ENCODE peak calls at places on chromosome 21, in six cellular contexts. One of them, this sample, is unnamed.

GRCh38 chr21:34687065-34687464 is 18.3 kb downstream of the CLIC6 start:
- DNase-seq in bronchial epithelial cell: no peak
- DNase-seq in esophagus squamous epithelium: no peak
- DNase-seq in astrocyte of the spinal cord: no peak
- DNase-seq in fibroblast of lung: no peak
- DNase-seq in MCF 10A: no peak
- DNase-seq in this sample: no peak

GRCh38 chr21:15224346-15225086 is 159.7 kb upstream of the NRIP1 start:
- DNase-seq in bronchial epithelial cell: peak
- DNase-seq in esophagus squamous epithelium: no peak
- DNase-seq in astrocyte of the spinal cord: peak
- DNase-seq in fibroblast of lung: peak
- DNase-seq in MCF 10A: peak
- DNase-seq in this sample: no peak

GRCh38 chr21:29296452-29296851 is 2.3 kb upstream of the BACH1 start:
- DNase-seq in bronchial epithelial cell: no peak
- DNase-seq in esophagus squamous epithelium: no peak
- DNase-seq in astrocyte of the spinal cord: no peak
- DNase-seq in fibroblast of lung: no peak
- DNase-seq in MCF 10A: no peak
- DNase-seq in this sample: no peak

GRCh38 chr21:36698160-36699025 is 522 bp upstream of the SIM2 start:
- DNase-seq in bronchial epithelial cell: no peak
- DNase-seq in esophagus squamous epithelium: no peak
- DNase-seq in astrocyte of the spinal cord: no peak
- DNase-seq in fibroblast of lung: no peak
- DNase-seq in MCF 10A: peak
- DNase-seq in this sample: no peak

GRCh38 chr21:44741921-44742320 is 30.5 kb upstream of the TSPEAR start:
- DNase-seq in bronchial epithelial cell: no peak
- DNase-seq in esophagus squamous epithelium: no peak
- DNase-seq in astrocyte of the spinal cord: no peak
- DNase-seq in fibroblast of lung: no peak
- DNase-seq in MCF 10A: no peak
- DNase-seq in this sample: no peak

GRCh38 chr21:42513151-42513984 is at the start of gene SLC37A1:
- DNase-seq in bronchial epithelial cell: no peak
- DNase-seq in esophagus squamous epithelium: no peak
- DNase-seq in astrocyte of the spinal cord: no peak
- DNase-seq in fibroblast of lung: no peak
- DNase-seq in MCF 10A: peak
- DNase-seq in this sample: no peak

GRCh38 chr21:30227633-30228404 is 11.9 kb upstream of the CLDN8 start:
- DNase-seq in bronchial epithelial cell: peak
- DNase-seq in esophagus squamous epithelium: no peak
- DNase-seq in astrocyte of the spinal cord: peak
- DNase-seq in fibroblast of lung: peak
- DNase-seq in MCF 10A: peak
- DNase-seq in this sample: no peak

GRCh38 chr21:34869541-34869940 is 179.6 kb downstream of the RUNX1 start:
- DNase-seq in bronchial epithelial cell: no peak
- DNase-seq in esophagus squamous epithelium: no peak
- DNase-seq in astrocyte of the spinal cord: no peak
- DNase-seq in fibroblast of lung: no peak
- DNase-seq in MCF 10A: no peak
- DNase-seq in this sample: no peak

GRCh38 chr21:43269461-43269860 is 100.7 kb downstream of the CRYAA start:
- DNase-seq in bronchial epithelial cell: no peak
- DNase-seq in esophagus squamous epithelium: no peak
- DNase-seq in astrocyte of the spinal cord: no peak
- DNase-seq in fibroblast of lung: no peak
- DNase-seq in MCF 10A: peak
- DNase-seq in this sample: no peak

GRCh38 chr21:30434033-30434631 is 4.1 kb downstream of the KRTAP13-4 start:
- DNase-seq in bronchial epithelial cell: peak
- DNase-seq in esophagus squamous epithelium: no peak
- DNase-seq in astrocyte of the spinal cord: peak
- DNase-seq in fibroblast of lung: peak
- DNase-seq in MCF 10A: peak
- DNase-seq in this sample: no peak

GRCh38 chr21:25360593-25360992 is 246.7 kb downstream of the MRPL39 start:
- DNase-seq in bronchial epithelial cell: no peak
- DNase-seq in esophagus squamous epithelium: no peak
- DNase-seq in astrocyte of the spinal cord: no peak
- DNase-seq in fibroblast of lung: no peak
- DNase-seq in MCF 10A: no peak
- DNase-seq in this sample: no peak
- TF ChIP-seq CTCF in bronchial epithelial cell: no peak
- TF ChIP-seq CTCF in esophagus squamous epithelium: no peak
- TF ChIP-seq CTCF in astrocyte of the spinal cord: peak
- TF ChIP-seq CTCF in fibroblast of lung: peak
- TF ChIP-seq CTCF in MCF 10A: peak
- TF ChIP-seq CTCF in this sample: peak

GRCh38 chr21:33680870-33681269 is 38.6 kb downstream of the ITSN1 start:
- DNase-seq in bronchial epithelial cell: no peak
- DNase-seq in esophagus squamous epithelium: no peak
- DNase-seq in astrocyte of the spinal cord: no peak
- DNase-seq in fibroblast of lung: no peak
- DNase-seq in MCF 10A: no peak
- DNase-seq in this sample: no peak
- TF ChIP-seq CTCF in bronchial epithelial cell: no peak
- TF ChIP-seq CTCF in esophagus squamous epithelium: no peak
- TF ChIP-seq CTCF in astrocyte of the spinal cord: no peak
- TF ChIP-seq CTCF in fibroblast of lung: no peak
- TF ChIP-seq CTCF in MCF 10A: no peak
- TF ChIP-seq CTCF in this sample: no peak

DNA sequence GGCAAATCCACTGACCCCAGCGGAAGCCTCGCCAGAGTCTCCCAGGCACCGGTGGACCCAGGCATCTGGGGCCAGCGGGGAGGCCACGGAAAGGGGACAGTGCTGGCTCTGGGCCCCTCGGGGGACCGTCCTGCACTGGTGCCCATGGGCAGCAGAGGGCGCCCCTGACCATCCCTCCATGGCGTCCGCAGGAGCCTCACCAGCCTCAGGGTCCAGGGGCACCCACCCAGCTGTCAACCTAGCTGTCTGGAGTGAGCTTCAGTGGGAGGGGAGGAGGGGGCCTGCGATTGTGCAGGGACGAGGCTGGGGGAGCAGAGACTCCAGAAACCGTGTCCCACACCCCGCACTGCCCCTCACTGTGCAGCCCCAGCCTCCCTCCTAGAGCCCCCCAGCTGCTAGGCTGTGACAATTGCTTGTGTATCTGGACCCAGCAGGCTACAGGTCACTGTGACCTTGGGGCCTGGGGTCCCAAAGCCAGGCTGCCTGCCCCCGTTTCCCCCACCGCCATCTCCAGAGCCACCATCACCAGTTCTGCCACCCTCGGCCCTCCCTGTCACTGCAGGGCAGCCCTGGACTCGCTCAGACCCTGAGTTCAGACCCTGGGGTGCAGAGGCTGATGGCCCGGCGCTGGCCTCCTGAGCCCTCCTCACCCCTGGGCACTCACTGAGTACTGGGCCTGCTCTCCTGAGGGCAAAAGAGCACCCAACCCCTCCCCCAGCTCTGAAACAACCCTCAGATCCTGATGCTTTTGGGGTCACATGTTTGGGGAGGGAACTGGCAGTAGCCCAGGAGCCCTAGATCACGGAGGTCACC is 10.7 kb upstream of the COL6A1 start:
- DNase-seq in bronchial epithelial cell: no peak
- DNase-seq in esophagus squamous epithelium: no peak
- DNase-seq in astrocyte of the spinal cord: no peak
- DNase-seq in fibroblast of lung: peak
- DNase-seq in MCF 10A: peak
- DNase-seq in this sample: peak
- TF ChIP-seq CTCF in bronchial epithelial cell: peak
- TF ChIP-seq CTCF in esophagus squamous epithelium: peak
- TF ChIP-seq CTCF in astrocyte of the spinal cord: peak
- TF ChIP-seq CTCF in fibroblast of lung: peak
- TF ChIP-seq CTCF in MCF 10A: peak
- TF ChIP-seq CTCF in this sample: peak

GRCh38 chr21:40841524-40842196 is 5.3 kb downstream of the DSCAM start:
- DNase-seq in bronchial epithelial cell: peak
- DNase-seq in esophagus squamous epithelium: no peak
- DNase-seq in astrocyte of the spinal cord: peak
- DNase-seq in fibroblast of lung: no peak
- DNase-seq in MCF 10A: no peak
- DNase-seq in this sample: peak

GRCh38 chr21:40844935-40845334 is 2.0 kb downstream of the DSCAM start:
- DNase-seq in bronchial epithelial cell: peak
- DNase-seq in esophagus squamous epithelium: no peak
- DNase-seq in astrocyte of the spinal cord: no peak
- DNase-seq in fibroblast of lung: no peak
- DNase-seq in MCF 10A: peak
- DNase-seq in this sample: no peak

GRCh38 chr21:40839551-40839950 is 7.4 kb downstream of the DSCAM start:
- DNase-seq in bronchial epithelial cell: no peak
- DNase-seq in esophagus squamous epithelium: no peak
- DNase-seq in astrocyte of the spinal cord: no peak
- DNase-seq in fibroblast of lung: no peak
- DNase-seq in MCF 10A: no peak
- DNase-seq in this sample: no peak

GRCh38 chr21:40840441-40840840 is 6.5 kb downstream of the DSCAM start:
- DNase-seq in bronchial epithelial cell: peak
- DNase-seq in esophagus squamous epithelium: no peak
- DNase-seq in astrocyte of the spinal cord: no peak
- DNase-seq in fibroblast of lung: no peak
- DNase-seq in MCF 10A: no peak
- DNase-seq in this sample: no peak

GRCh38 chr21:40842197-40842552 is 4.8 kb downstream of the DSCAM start:
- DNase-seq in bronchial epithelial cell: no peak
- DNase-seq in esophagus squamous epithelium: no peak
- DNase-seq in astrocyte of the spinal cord: no peak
- DNase-seq in fibroblast of lung: no peak
- DNase-seq in MCF 10A: no peak
- DNase-seq in this sample: no peak
- TF ChIP-seq CTCF in bronchial epithelial cell: no peak
- TF ChIP-seq CTCF in esophagus squamous epithelium: no peak
- TF ChIP-seq CTCF in astrocyte of the spinal cord: no peak
- TF ChIP-seq CTCF in fibroblast of lung: no peak
- TF ChIP-seq CTCF in MCF 10A: no peak
- TF ChIP-seq CTCF in this sample: peak

DNA sequence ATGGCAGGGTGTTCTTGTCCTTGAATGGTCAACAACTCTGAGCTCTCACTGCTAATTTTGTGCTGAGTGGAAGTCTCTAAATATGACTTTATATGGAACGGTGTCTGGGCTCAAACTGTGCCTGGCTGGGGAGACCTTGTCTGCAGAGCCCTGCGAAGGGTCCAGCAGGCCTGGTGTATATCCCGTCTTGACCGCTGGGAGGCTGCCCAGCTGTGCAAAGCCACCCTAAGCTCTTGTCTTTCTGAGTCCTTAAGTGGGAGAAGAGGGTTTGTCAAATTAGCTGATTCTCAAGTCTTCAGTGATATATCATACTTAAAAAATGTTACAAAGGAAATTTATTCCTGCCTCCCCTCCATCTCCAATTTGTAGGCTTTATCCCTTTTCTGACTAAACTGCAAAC is 198.7 kb downstream of the KCNJ6 start:
- DNase-seq in bronchial epithelial cell: no peak
- DNase-seq in esophagus squamous epithelium: no peak
- DNase-seq in astrocyte of the spinal cord: no peak
- DNase-seq in fibroblast of lung: no peak
- DNase-seq in MCF 10A: no peak
- DNase-seq in this sample: no peak
- TF ChIP-seq CTCF in bronchial epithelial cell: no peak
- TF ChIP-seq CTCF in esophagus squamous epithelium: no peak
- TF ChIP-seq CTCF in astrocyte of the spinal cord: no peak
- TF ChIP-seq CTCF in fibroblast of lung: no peak
- TF ChIP-seq CTCF in MCF 10A: no peak
- TF ChIP-seq CTCF in this sample: no peak

DNA sequence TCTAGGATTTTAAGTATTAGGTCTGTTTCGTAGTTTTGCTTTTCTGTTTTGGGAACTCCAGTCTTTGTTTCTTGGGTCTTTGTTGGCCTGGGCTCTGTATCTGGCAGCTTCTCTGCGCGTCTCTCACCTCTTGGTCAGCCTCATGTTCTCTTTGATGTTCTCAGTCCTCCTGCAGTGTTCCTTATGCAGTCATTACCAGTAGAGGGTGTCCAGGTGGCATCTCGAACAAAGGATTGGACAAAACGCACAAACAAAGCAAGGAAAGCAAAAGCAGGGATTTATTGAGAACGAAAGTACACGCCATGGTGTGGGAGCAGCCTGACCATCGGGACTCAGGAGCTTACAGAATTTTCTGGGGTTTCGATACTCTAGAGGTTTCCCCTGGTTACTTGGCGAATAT is 133.7 kb upstream of the COL6A1 start:
- DNase-seq in bronchial epithelial cell: no peak
- DNase-seq in esophagus squamous epithelium: no peak
- DNase-seq in astrocyte of the spinal cord: peak
- DNase-seq in fibroblast of lung: no peak
- DNase-seq in MCF 10A: peak
- DNase-seq in this sample: no peak
- TF ChIP-seq CTCF in bronchial epithelial cell: no peak
- TF ChIP-seq CTCF in esophagus squamous epithelium: no peak
- TF ChIP-seq CTCF in astrocyte of the spinal cord: no peak
- TF ChIP-seq CTCF in fibroblast of lung: no peak
- TF ChIP-seq CTCF in MCF 10A: no peak
- TF ChIP-seq CTCF in this sample: no peak

DNA sequence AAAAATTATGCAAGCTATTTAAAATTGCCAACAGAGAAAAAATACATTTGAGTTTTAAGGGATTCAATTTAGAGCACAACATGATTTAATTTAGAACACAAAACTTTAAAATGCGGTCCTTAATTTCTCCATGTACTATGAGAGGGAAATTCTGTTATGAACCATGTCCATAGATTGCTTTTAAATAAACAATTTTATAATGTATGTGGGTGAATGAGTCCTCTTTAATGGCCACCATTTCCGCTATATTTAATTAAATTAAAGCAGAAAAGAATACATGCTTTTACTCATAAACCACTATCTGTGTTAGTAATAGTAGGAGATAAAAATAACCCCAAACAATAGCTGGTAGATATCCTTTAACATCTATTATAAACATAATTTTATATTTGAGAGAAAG is 914.6 kb downstream of the LTN1 start:
- DNase-seq in bronchial epithelial cell: no peak
- DNase-seq in esophagus squamous epithelium: no peak
- DNase-seq in astrocyte of the spinal cord: no peak
- DNase-seq in fibroblast of lung: no peak
- DNase-seq in MCF 10A: no peak
- DNase-seq in this sample: no peak
- TF ChIP-seq CTCF in bronchial epithelial cell: no peak
- TF ChIP-seq CTCF in esophagus squamous epithelium: no peak
- TF ChIP-seq CTCF in astrocyte of the spinal cord: no peak
- TF ChIP-seq CTCF in fibroblast of lung: no peak
- TF ChIP-seq CTCF in MCF 10A: no peak
- TF ChIP-seq CTCF in this sample: no peak